ENCODE peak calls at places on chromosomes 16 and 17, in ten cellular contexts. One of them, this sample, is unnamed.

GRCh38 chr17:37200497-37200896 is 175.3 kb upstream of the C17orf78 start:
- DNase-seq in HepG2: no peak
- DNase-seq in endodermal cell: no peak
- DNase-seq in nephron progenitor cell: no peak
- DNase-seq in fibroblast of lung: no peak
- DNase-seq in BE2C: no peak
- DNase-seq in GM12865: no peak
- DNase-seq in NB4: no peak
- DNase-seq in ovary: no peak
- DNase-seq in AG04450: no peak
- DNase-seq in this sample: no peak

GRCh38 chr16:21626659-21627277 is 25.6 kb downstream of the IGSF6 start:
- DNase-seq in fibroblast of lung: peak; percentile 77
- DNase-seq in nephron progenitor cell: peak; percentile 12
- DNase-seq in HepG2: peak; percentile 83
- DNase-seq in NB4: peak; percentile 96
- DNase-seq in ovary: no peak
- DNase-seq in GM12865: no peak
- DNase-seq in AG04450: peak; percentile 42
- DNase-seq in endodermal cell: peak; percentile 14
- DNase-seq in BE2C: peak; percentile 85
- DNase-seq in this sample: no peak

GRCh38 chr16:89373355-89374110 is 116.8 kb downstream of the ANKRD11 start:
- DNase-seq in ovary: peak; percentile 77
- DNase-seq in NB4: no peak
- DNase-seq in HepG2: no peak
- DNase-seq in nephron progenitor cell: no peak
- DNase-seq in AG04450: no peak
- DNase-seq in fibroblast of lung: peak; percentile 60
- DNase-seq in BE2C: no peak
- DNase-seq in GM12865: no peak
- DNase-seq in endodermal cell: no peak
- DNase-seq in this sample: no peak

GRCh38 chr17:33952425-33952824 is 302.7 kb upstream of the CCL2 start:
- DNase-seq in ovary: no peak
- DNase-seq in HepG2: no peak
- DNase-seq in NB4: no peak
- DNase-seq in GM12865: no peak
- DNase-seq in fibroblast of lung: no peak
- DNase-seq in endodermal cell: no peak
- DNase-seq in BE2C: no peak
- DNase-seq in AG04450: no peak
- DNase-seq in nephron progenitor cell: no peak
- DNase-seq in this sample: no peak

GRCh38 chr17:71631483-71631882 is 489.3 kb upstream of the SOX9 start:
- DNase-seq in HepG2: no peak
- DNase-seq in NB4: no peak
- DNase-seq in fibroblast of lung: no peak
- DNase-seq in ovary: no peak
- DNase-seq in GM12865: no peak
- DNase-seq in endodermal cell: no peak
- DNase-seq in BE2C: no peak
- DNase-seq in AG04450: no peak
- DNase-seq in nephron progenitor cell: no peak
- DNase-seq in this sample: no peak

GRCh38 chr16:17770104-17770503 is 299.3 kb upstream of the XYLT1 start:
- DNase-seq in fibroblast of lung: no peak
- DNase-seq in BE2C: no peak
- DNase-seq in ovary: no peak
- DNase-seq in nephron progenitor cell: no peak
- DNase-seq in HepG2: no peak
- DNase-seq in AG04450: no peak
- DNase-seq in GM12865: no peak
- DNase-seq in NB4: no peak
- DNase-seq in endodermal cell: peak; percentile 64
- DNase-seq in this sample: no peak

GRCh38 chr17:83176956-83177583 is 97.7 kb downstream of the METRNL start:
- DNase-seq in nephron progenitor cell: no peak
- DNase-seq in GM12865: no peak
- DNase-seq in endodermal cell: no peak
- DNase-seq in ovary: no peak
- DNase-seq in NB4: no peak
- DNase-seq in fibroblast of lung: no peak
- DNase-seq in AG04450: no peak
- DNase-seq in BE2C: peak; percentile 3
- DNase-seq in HepG2: no peak
- DNase-seq in this sample: no peak

GRCh38 chr17:78669256-78669974 is 92.2 kb upstream of the DNAH17 start:
- DNase-seq in endodermal cell: no peak
- DNase-seq in GM12865: no peak
- DNase-seq in ovary: no peak
- DNase-seq in BE2C: no peak
- DNase-seq in fibroblast of lung: no peak
- DNase-seq in HepG2: no peak
- DNase-seq in NB4: no peak
- DNase-seq in nephron progenitor cell: no peak
- DNase-seq in AG04450: no peak
- DNase-seq in this sample: no peak

GRCh38 chr16:87464691-87465300 is 28.0 kb downstream of the ZCCHC14 start:
- DNase-seq in fibroblast of lung: peak; percentile 98
- DNase-seq in BE2C: peak; percentile 47
- DNase-seq in NB4: peak; percentile 88
- DNase-seq in ovary: peak; percentile 71
- DNase-seq in nephron progenitor cell: no peak
- DNase-seq in AG04450: peak; percentile 88
- DNase-seq in endodermal cell: no peak
- DNase-seq in HepG2: no peak
- DNase-seq in GM12865: peak; percentile 17
- DNase-seq in this sample: no peak

GRCh38 chr16:75121949-75122568 is 5.5 kb upstream of the LDHD start:
- DNase-seq in HepG2: peak; percentile 42
- DNase-seq in fibroblast of lung: no peak
- DNase-seq in BE2C: no peak
- DNase-seq in ovary: no peak
- DNase-seq in NB4: no peak
- DNase-seq in nephron progenitor cell: no peak
- DNase-seq in GM12865: no peak
- DNase-seq in endodermal cell: peak; percentile 76
- DNase-seq in AG04450: no peak
- DNase-seq in this sample: no peak

GRCh38 chr16:31478956-31479355 is 4.0 kb upstream of the SLC5A2 start:
- DNase-seq in fibroblast of lung: no peak
- DNase-seq in BE2C: no peak
- DNase-seq in nephron progenitor cell: no peak
- DNase-seq in AG04450: no peak
- DNase-seq in ovary: no peak
- DNase-seq in HepG2: no peak
- DNase-seq in GM12865: no peak
- DNase-seq in NB4: no peak
- DNase-seq in endodermal cell: no peak
- DNase-seq in this sample: no peak

GRCh38 chr16:12680531-12680930 is 123.2 kb downstream of the CPPED1 start:
- DNase-seq in endodermal cell: no peak
- DNase-seq in ovary: no peak
- DNase-seq in AG04450: no peak
- DNase-seq in BE2C: no peak
- DNase-seq in fibroblast of lung: no peak
- DNase-seq in nephron progenitor cell: no peak
- DNase-seq in NB4: no peak
- DNase-seq in HepG2: no peak
- DNase-seq in GM12865: no peak
- DNase-seq in this sample: no peak

GRCh38 chr16:87688876-87689815 is 76.6 kb downstream of the KLHDC4 start:
- DNase-seq in GM12865: no peak
- DNase-seq in AG04450: no peak
- DNase-seq in NB4: peak; percentile 30
- DNase-seq in HepG2: no peak
- DNase-seq in endodermal cell: no peak
- DNase-seq in fibroblast of lung: no peak
- DNase-seq in BE2C: no peak
- DNase-seq in nephron progenitor cell: no peak
- DNase-seq in ovary: no peak
- DNase-seq in this sample: no peak

GRCh38 chr17:3660311-3660891 is 8.0 kb downstream of the TAX1BP3 start:
- DNase-seq in BE2C: no peak
- DNase-seq in HepG2: no peak
- DNase-seq in endodermal cell: peak; percentile 51
- DNase-seq in AG04450: no peak
- DNase-seq in nephron progenitor cell: no peak
- DNase-seq in GM12865: no peak
- DNase-seq in fibroblast of lung: no peak
- DNase-seq in NB4: no peak
- DNase-seq in ovary: peak; percentile 61
- DNase-seq in this sample: no peak

GRCh38 chr17:12631076-12631475 is 34.6 kb upstream of the MYOCD start:
- DNase-seq in endodermal cell: no peak
- DNase-seq in AG04450: no peak
- DNase-seq in ovary: no peak
- DNase-seq in HepG2: no peak
- DNase-seq in BE2C: no peak
- DNase-seq in nephron progenitor cell: no peak
- DNase-seq in fibroblast of lung: no peak
- DNase-seq in GM12865: no peak
- DNase-seq in NB4: no peak
- DNase-seq in this sample: no peak

GRCh38 chr17:4583796-4584124 is 569 bp upstream of the SMTNL2 start:
- DNase-seq in HepG2: no peak
- DNase-seq in fibroblast of lung: no peak
- DNase-seq in NB4: no peak
- DNase-seq in GM12865: no peak
- DNase-seq in endodermal cell: peak; percentile 86
- DNase-seq in nephron progenitor cell: peak; percentile 55
- DNase-seq in BE2C: no peak
- DNase-seq in ovary: no peak
- DNase-seq in AG04450: no peak
- DNase-seq in this sample: peak; percentile 74

GRCh38 chr16:56970934-56971767 is 9.4 kb downstream of the CETP start:
- DNase-seq in BE2C: no peak
- DNase-seq in GM12865: peak; percentile 90
- DNase-seq in NB4: peak; percentile 51
- DNase-seq in HepG2: no peak
- DNase-seq in nephron progenitor cell: no peak
- DNase-seq in fibroblast of lung: no peak
- DNase-seq in endodermal cell: no peak
- DNase-seq in AG04450: no peak
- DNase-seq in ovary: no peak
- DNase-seq in this sample: no peak

DNA sequence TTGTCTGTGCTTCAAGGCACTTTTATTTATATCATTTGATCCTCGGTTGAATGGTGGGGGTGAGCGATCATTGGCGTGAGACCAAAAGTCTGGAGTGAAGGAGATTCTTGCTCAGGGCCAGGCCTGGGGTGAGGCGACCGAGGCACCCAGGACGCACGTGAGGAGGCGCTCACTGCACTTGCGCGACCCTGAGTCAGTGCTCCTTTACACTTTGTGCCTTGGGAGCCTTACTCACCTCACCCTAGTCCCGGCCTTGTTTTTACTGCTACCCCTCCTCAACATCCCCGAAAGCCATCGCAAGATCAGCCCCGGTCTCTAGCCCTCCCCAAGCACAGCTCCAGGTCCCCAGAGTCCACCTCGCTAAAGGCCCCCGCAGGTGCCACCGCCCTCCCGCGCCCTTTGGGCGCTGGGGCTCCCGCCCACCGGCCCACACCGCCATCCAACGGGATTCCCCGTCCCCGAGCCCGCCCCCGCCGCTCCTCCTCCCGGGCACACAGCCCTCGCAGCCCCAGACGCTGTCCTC is 496 bp downstream of the EZH1 start:
- DNase-seq in endodermal cell: no peak
- DNase-seq in GM12865: peak; percentile 78
- DNase-seq in BE2C: peak; percentile 85
- DNase-seq in AG04450: no peak
- DNase-seq in nephron progenitor cell: no peak
- DNase-seq in HepG2: peak; percentile 78
- DNase-seq in NB4: peak; percentile 81
- DNase-seq in fibroblast of lung: peak; percentile 42
- DNase-seq in ovary: no peak
- DNase-seq in this sample: peak; percentile 46
- TF ChIP-seq CTCF in endodermal cell: peak; percentile 34
- TF ChIP-seq CTCF in GM12865: no peak
- TF ChIP-seq CTCF in BE2C: no peak
- TF ChIP-seq CTCF in AG04450: no peak
- TF ChIP-seq CTCF in nephron progenitor cell: no peak
- TF ChIP-seq CTCF in HepG2: peak; percentile 54
- TF ChIP-seq CTCF in NB4: no peak
- TF ChIP-seq CTCF in fibroblast of lung: no peak
- TF ChIP-seq CTCF in ovary: no peak
- TF ChIP-seq CTCF in this sample: no peak

DNA sequence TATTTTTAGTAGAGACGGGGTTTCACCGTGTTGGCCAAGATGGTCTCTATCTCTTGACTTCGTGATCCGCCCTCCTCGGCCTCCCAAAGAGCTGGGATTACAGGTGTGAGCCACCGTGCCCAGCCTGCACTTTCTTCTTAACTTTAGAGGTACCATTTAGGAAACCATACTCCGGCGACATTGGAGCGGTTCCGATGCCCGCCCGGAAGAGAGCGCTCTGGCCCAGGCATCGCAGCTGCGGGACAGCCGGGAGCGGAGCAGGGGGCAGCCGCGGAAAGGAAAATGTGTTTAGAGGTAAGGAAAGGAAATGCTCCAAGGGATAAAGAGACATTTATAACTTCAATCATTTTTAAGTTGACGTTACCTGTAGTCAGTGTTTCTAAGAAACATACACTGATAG is 6.0 kb upstream of the HS3ST3B1 start:
- DNase-seq in nephron progenitor cell: no peak
- DNase-seq in HepG2: no peak
- DNase-seq in BE2C: no peak
- DNase-seq in AG04450: no peak
- DNase-seq in fibroblast of lung: no peak
- DNase-seq in NB4: no peak
- DNase-seq in endodermal cell: no peak
- DNase-seq in ovary: no peak
- DNase-seq in GM12865: no peak
- DNase-seq in this sample: no peak
- TF ChIP-seq CTCF in nephron progenitor cell: no peak
- TF ChIP-seq CTCF in HepG2: no peak
- TF ChIP-seq CTCF in BE2C: no peak
- TF ChIP-seq CTCF in AG04450: no peak
- TF ChIP-seq CTCF in fibroblast of lung: no peak
- TF ChIP-seq CTCF in NB4: no peak
- TF ChIP-seq CTCF in endodermal cell: peak; percentile 18
- TF ChIP-seq CTCF in ovary: no peak
- TF ChIP-seq CTCF in GM12865: no peak
- TF ChIP-seq CTCF in this sample: no peak

GRCh38 chr16:26627958-26628357 is 438.8 kb upstream of the C16orf82 start:
- DNase-seq in ovary: no peak
- DNase-seq in HepG2: no peak
- DNase-seq in BE2C: no peak
- DNase-seq in AG04450: no peak
- DNase-seq in nephron progenitor cell: no peak
- DNase-seq in fibroblast of lung: no peak
- DNase-seq in NB4: no peak
- DNase-seq in GM12865: no peak
- DNase-seq in endodermal cell: no peak
- DNase-seq in this sample: no peak
- TF ChIP-seq CTCF in ovary: no peak
- TF ChIP-seq CTCF in HepG2: no peak
- TF ChIP-seq CTCF in BE2C: no peak
- TF ChIP-seq CTCF in AG04450: no peak
- TF ChIP-seq CTCF in nephron progenitor cell: no peak
- TF ChIP-seq CTCF in fibroblast of lung: no peak
- TF ChIP-seq CTCF in NB4: no peak
- TF ChIP-seq CTCF in GM12865: no peak
- TF ChIP-seq CTCF in endodermal cell: no peak
- TF ChIP-seq CTCF in this sample: no peak

GRCh38 chr16:48137822-48138221 is 18.0 kb downstream of the ABCC12 start:
- DNase-seq in NB4: no peak
- DNase-seq in GM12865: no peak
- DNase-seq in HepG2: no peak
- DNase-seq in nephron progenitor cell: no peak
- DNase-seq in AG04450: no peak
- DNase-seq in fibroblast of lung: no peak
- DNase-seq in endodermal cell: no peak
- DNase-seq in BE2C: no peak
- DNase-seq in ovary: no peak
- DNase-seq in this sample: no peak
- TF ChIP-seq CTCF in NB4: no peak
- TF ChIP-seq CTCF in GM12865: no peak
- TF ChIP-seq CTCF in HepG2: no peak
- TF ChIP-seq CTCF in nephron progenitor cell: no peak
- TF ChIP-seq CTCF in AG04450: no peak
- TF ChIP-seq CTCF in fibroblast of lung: no peak
- TF ChIP-seq CTCF in endodermal cell: no peak
- TF ChIP-seq CTCF in BE2C: no peak
- TF ChIP-seq CTCF in ovary: no peak
- TF ChIP-seq CTCF in this sample: no peak

This sample was measured in glutamatergic neuron.